ENCODE peak calls at places on chromosomes 13 and 19, in six cellular contexts. Y is fibroblast of villous mesenchyme; K is CD4-positive, alpha-beta memory T cell; H is CD8-positive, alpha-beta T cell; F is dorsolateral prefrontal cortex; I is lower lobe of right lung. E is an unnamed sample.

GRCh38 chr13:70613295-70613694 is 505.0 kb upstream of the KLHL1 start:
- DNase-seq in I (no peak), F (no peak), K (no peak), H (no peak), Y (no peak), E (no peak)

GRCh38 chr19:13717194-13717643 is 47.1 kb upstream of the MRI1 start:
- DNase-seq in I (no peak), K (no peak), Y (no peak), F (no peak), H (no peak), E (no peak)

GRCh38 chr13:22278336-22278929 is 607.6 kb downstream of the FGF9 start:
- DNase-seq in H (peak; percentile 71), K (peak; percentile 56), F (peak; percentile 37), Y (peak; percentile 32), I (no peak), E (peak; percentile 18)

GRCh38 chr13:67224148-67224846 is 5.8 kb downstream of the PCDH9 start:
- DNase-seq in Y (peak; percentile 62), H (peak; percentile 25), I (peak; percentile 77), F (peak; percentile 85), K (peak; percentile 39), E (peak; percentile 76)

GRCh38 chr13:65914707-65915106 is 1315.4 kb downstream of the PCDH9 start:
- DNase-seq in I (no peak), K (no peak), H (no peak), Y (peak; percentile 3), F (no peak), E (no peak)

GRCh38 chr19:2790557-2791271 is 5.4 kb downstream of the THOP1 start:
- DNase-seq in H (no peak), K (no peak), I (no peak), Y (no peak), F (no peak), E (no peak)

GRCh38 chr19:4345656-4346383 is 2.5 kb downstream of the MPND start:
- DNase-seq in K (no peak), I (no peak), H (no peak), Y (no peak), F (no peak), E (no peak)

GRCh38 chr19:40739871-40740703 is 10.2 kb downstream of the ACTMAP start:
- DNase-seq in F (no peak), K (no peak), I (no peak), H (no peak), Y (no peak), E (no peak)

GRCh38 chr19:17942582-17943283 is 9.9 kb downstream of the CCDC124 start:
- DNase-seq in H (no peak), K (no peak), Y (no peak), F (no peak), I (no peak), E (no peak)

DNA sequence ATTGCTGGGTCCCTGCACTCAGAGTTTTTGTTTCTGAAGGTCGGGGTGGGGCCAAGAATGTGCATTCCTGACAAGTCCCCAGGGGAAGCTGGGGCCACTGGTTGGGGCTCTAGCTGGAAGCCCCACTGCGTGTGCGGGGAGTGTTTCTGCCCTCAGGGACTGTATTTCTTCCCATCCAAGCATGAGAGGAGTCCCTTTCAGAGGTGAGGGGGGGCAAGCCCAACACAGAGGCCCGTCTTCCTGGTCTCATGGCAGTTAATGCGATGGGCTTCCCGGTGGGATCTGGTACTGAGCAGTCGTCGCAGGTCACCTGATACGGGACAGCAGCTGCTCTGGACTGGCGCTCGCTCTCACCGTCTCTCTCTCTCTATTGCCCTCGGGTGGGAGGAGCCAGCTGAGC is 50.4 kb downstream of the GPR12 start:
- DNase-seq in K (no peak), F (no peak), H (no peak), I (no peak), Y (no peak), E (no peak)
- H3K4me3 ChIP-seq in K (no peak overlapping the region), F (no peak overlapping the region), H (no peak overlapping the region), I (no peak overlapping the region), Y (no peak overlapping the region), E (no peak overlapping the region)

DNA sequence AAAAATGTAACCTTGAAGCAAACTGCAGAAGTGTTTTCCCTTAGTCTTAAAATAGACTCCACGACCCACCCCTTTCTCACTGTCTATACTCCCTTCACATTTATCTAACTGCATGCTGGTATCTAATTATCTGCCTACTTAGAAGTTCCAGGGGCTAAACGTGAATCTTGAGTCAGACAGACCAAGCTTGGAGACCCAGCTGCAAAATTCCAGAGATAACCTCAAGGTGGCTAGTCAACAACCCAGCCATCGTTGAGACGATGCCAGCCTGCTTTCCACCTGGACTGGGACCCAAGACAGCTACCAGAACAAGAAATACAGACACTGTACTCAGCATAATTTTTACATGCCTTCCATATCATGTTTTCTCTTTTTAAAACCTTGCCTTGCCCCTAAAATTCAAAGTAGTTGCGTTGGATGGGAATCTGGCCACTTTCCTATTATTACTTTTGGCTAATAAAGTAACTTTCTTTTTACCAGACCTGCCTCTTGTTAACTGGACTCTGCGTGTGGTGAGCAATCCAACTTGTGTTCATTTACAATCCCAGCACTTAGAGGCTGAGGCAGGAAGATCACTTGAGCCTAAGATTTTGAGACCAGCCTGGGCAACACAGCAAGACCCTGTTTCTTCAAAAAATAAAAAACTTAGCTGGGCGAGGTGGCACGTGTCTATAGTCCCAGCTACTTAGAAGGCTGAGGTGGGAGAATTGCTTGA is 82.3 kb downstream of the CDADC1 start:
- DNase-seq in K (no peak), F (no peak), Y (no peak), I (no peak), H (no peak), E (no peak)
- H3K4me3 ChIP-seq in K (no peak overlapping the region), F (no peak overlapping the region), Y (no peak overlapping the region), I (no peak overlapping the region), H (no peak overlapping the region), E (no peak overlapping the region)

DNA sequence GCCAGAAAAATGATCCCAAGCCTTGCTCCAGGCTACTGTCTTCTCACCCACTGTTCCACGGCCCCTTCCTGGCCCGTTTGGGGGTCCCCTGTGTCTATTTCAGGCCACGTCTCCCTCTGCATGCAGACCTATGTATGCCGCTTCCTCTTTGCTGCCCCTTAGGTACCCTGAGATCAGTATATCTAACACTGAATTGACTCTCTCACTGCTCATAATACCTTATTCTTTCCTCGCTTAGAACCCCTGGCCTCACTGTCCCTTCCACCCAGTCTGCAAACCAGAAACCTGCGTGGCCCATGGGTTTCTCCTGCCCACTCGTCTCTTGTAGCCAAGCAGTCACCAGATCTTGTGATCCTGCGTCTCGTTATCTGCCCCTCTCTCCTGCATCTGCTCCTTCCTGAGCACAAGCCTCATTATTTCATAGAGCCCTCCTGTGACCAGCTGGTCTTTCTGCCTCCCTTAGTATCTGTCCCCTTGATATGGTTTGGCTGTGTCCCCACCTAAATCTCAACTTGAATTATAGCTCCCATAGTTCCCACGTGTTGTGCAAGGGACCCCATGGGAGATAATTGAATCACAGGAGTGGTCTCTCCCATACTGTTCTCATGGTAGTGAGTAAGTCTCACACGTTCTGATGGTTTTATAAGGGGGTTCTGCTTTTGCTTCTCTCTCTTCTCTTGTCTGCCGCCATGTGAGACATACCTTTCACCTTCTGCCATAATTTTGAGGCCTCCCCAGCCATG is 109.0 kb upstream of the RNF113B start:
- DNase-seq in Y (no peak), H (no peak), I (no peak), F (no peak), K (no peak), E (no peak)
- H3K4me3 ChIP-seq in Y (no peak overlapping the region), H (no peak overlapping the region), I (no peak overlapping the region), F (no peak overlapping the region), K (no peak overlapping the region), E (no peak overlapping the region)

GRCh38 chr13:99434258-99434788 is 66.9 kb upstream of the TM9SF2 start:
- DNase-seq in I (no peak), F (no peak), Y (no peak), K (peak; percentile 87), H (peak; percentile 82), E (no peak)

GRCh38 chr13:99431927-99432636 is 69.2 kb upstream of the TM9SF2 start:
- DNase-seq in F (no peak), I (no peak), H (no peak), K (no peak), Y (no peak), E (peak; percentile 69)

GRCh38 chr13:99435116-99435515 is 66.2 kb upstream of the TM9SF2 start:
- DNase-seq in K (no peak), Y (no peak), H (no peak), I (no peak), F (no peak), E (no peak)

GRCh38 chr13:99432637-99433542 is 68.4 kb upstream of the TM9SF2 start:
- DNase-seq in K (peak; percentile 75), H (peak; percentile 77), Y (peak; percentile 79), I (peak; percentile 75), F (no peak), E (peak; percentile 57)

GRCh38 chr13:99433543-99434075 is 67.7 kb upstream of the TM9SF2 start:
- DNase-seq in K (no peak), F (no peak), Y (no peak), I (no peak), H (no peak), E (no peak)
- H3K4me3 ChIP-seq in K (no peak overlapping the region), F (no peak overlapping the region), Y (no peak overlapping the region), I (no peak overlapping the region), H (peak overlapping the region; percentile 0), E (no peak overlapping the region)

GRCh38 chr19:43463381-43464088 is 1.9 kb downstream of the LYPD3 start:
- DNase-seq in F (peak; percentile 94), H (peak; percentile 99), I (peak; percentile 99), K (peak; percentile 98), Y (peak; percentile 92), E (peak; percentile 86)

GRCh38 chr19:43462887-43463380 is 2.5 kb downstream of the LYPD3 start:
- DNase-seq in H (no peak), Y (no peak), K (no peak), I (no peak), F (no peak), E (no peak)

GRCh38 chr19:43464089-43464775 is 1.2 kb downstream of the LYPD3 start:
- DNase-seq in K (no peak), H (peak; percentile 82), Y (no peak), F (peak; percentile 66), I (peak; percentile 85), E (no peak)

GRCh38 chr19:43461303-43461702 is 4.1 kb downstream of the LYPD3 start:
- DNase-seq in H (no peak), K (no peak), I (no peak), F (no peak), Y (no peak), E (no peak)

GRCh38 chr19:43462383-43462782 is 3.0 kb downstream of the LYPD3 start:
- DNase-seq in K (no peak), Y (no peak), I (no peak), F (no peak), H (no peak), E (no peak)
- H3K4me3 ChIP-seq in K (no peak overlapping the region), Y (no peak overlapping the region), I (no peak overlapping the region), F (no peak overlapping the region), H (peak overlapping the region; percentile 71), E (no peak overlapping the region)

GRCh38 chr13:85666356-85666755 is 132.9 kb downstream of the SLITRK6 start:
- DNase-seq in F (no peak), I (no peak), H (no peak), K (no peak), Y (no peak), E (no peak)
- H3K4me3 ChIP-seq in F (no peak overlapping the region), I (no peak overlapping the region), H (no peak overlapping the region), K (no peak overlapping the region), Y (no peak overlapping the region), E (no peak overlapping the region)

E was measured in DND-41.